ENCODE peak calls at places on chromosomes 3 and 15, in eight cellular contexts. Y is A673, R is BE2C, M is lung, K is esophagus squamous epithelium, P is tibial nerve, Q is nephron progenitor cell, D is kidney epithelial cell. U is an unnamed sample.

GRCh38 chr3:36972163-36972562 is 20.8 kb downstream of the EPM2AIP1 start:
- DNase-seq in M (no peak), R (no peak), D (no peak), Y (no peak), K (no peak), Q (no peak), P (no peak), U (no peak)

GRCh38 chr3:185653949-185654757 is 68.1 kb downstream of the SENP2 start:
- DNase-seq in P (no peak), R (no peak), Q (no peak), Y (no peak), D (no peak), M (no peak), K (no peak), U (no peak)

GRCh38 chr3:167483708-167484475 is 10.1 kb upstream of the SERPINI2 start:
- DNase-seq in Q (no peak), M (no peak), Y (no peak), R (no peak), K (no peak), P (no peak), D (no peak), U (no peak)

GRCh38 chr3:8739757-8740508 is 6.3 kb downstream of the CAV3 start:
- DNase-seq in R (no peak), P (no peak), M (no peak), Y (no peak), Q (no peak), D (peak), K (no peak), U (no peak)

GRCh38 chr3:178671261-178672191 is 135.3 kb downstream of the KCNMB2 start:
- DNase-seq in K (no peak), M (no peak), Q (no peak), P (no peak), Y (no peak), D (peak), R (no peak), U (no peak)

GRCh38 chr15:39511000-39511914 is 69.6 kb upstream of the THBS1 start:
- DNase-seq in K (no peak), R (peak), D (peak), Y (no peak), P (peak), Q (peak), M (no peak), U (no peak)

GRCh38 chr3:33440328-33440577 is at the start of gene UBP1:
- DNase-seq in P (peak), R (no peak), Y (no peak), D (no peak), M (no peak), K (no peak), Q (peak), U (no peak)

GRCh38 chr15:61827131-61827530 is 233.1 kb downstream of the VPS13C start:
- DNase-seq in Y (no peak), K (no peak), R (no peak), D (no peak), Q (no peak), P (no peak), M (no peak), U (no peak)

GRCh38 chr15:52392008-52392687 is 96.5 kb upstream of the MYO5C start:
- DNase-seq in Y (peak), M (no peak), R (no peak), P (no peak), K (no peak), D (peak), Q (no peak), U (no peak)

GRCh38 chr15:39598958-39599845 is 18.3 kb downstream of the THBS1 start:
- DNase-seq in Y (no peak), D (no peak), K (no peak), P (no peak), R (no peak), M (no peak), Q (no peak), U (no peak)

GRCh38 chr3:140898340-140899180 is 43.1 kb upstream of the SLC25A36 start:
- DNase-seq in Q (peak), K (no peak), M (no peak), P (no peak), Y (peak), R (peak), D (peak), U (no peak)

GRCh38 chr15:65371976-65372786 is 5.6 kb downstream of the IGDCC3 start:
- DNase-seq in D (no peak), K (no peak), R (no peak), Y (no peak), M (no peak), P (no peak), Q (no peak), U (no peak)

GRCh38 chr3:172148269-172148668 is 108.9 kb downstream of the FNDC3B start:
- DNase-seq in M (no peak), K (no peak), Q (no peak), D (no peak), Y (no peak), R (no peak), P (no peak), U (no peak)

GRCh38 chr3:60461199-60461598 is 790.1 kb downstream of the FHIT start:
- DNase-seq in Q (no peak), D (no peak), K (no peak), P (no peak), Y (no peak), M (no peak), R (no peak), U (no peak)

GRCh38 chr3:9246196-9246595 is 3.2 kb downstream of the SRGAP3 start:
- DNase-seq in Y (no peak), M (no peak), R (no peak), K (no peak), P (no peak), Q (no peak), D (no peak), U (no peak)

GRCh38 chr15:99956022-99956775 is 223.0 kb upstream of the LYSMD4 start:
- DNase-seq in P (no peak), M (no peak), Y (no peak), D (no peak), R (peak), K (no peak), Q (no peak), U (no peak)

GRCh38 chr3:156207802-156208685 is 87.7 kb downstream of the KCNAB1 start:
- DNase-seq in K (no peak), Y (no peak), R (no peak), M (no peak), Q (no peak), P (no peak), D (no peak), U (no peak)

GRCh38 chr3:10155123-10155472 is 9.6 kb upstream of the IRAK2 start:
- DNase-seq in P (no peak), K (no peak), Q (no peak), D (no peak), M (no peak), Y (no peak), R (no peak), U (no peak)

DNA sequence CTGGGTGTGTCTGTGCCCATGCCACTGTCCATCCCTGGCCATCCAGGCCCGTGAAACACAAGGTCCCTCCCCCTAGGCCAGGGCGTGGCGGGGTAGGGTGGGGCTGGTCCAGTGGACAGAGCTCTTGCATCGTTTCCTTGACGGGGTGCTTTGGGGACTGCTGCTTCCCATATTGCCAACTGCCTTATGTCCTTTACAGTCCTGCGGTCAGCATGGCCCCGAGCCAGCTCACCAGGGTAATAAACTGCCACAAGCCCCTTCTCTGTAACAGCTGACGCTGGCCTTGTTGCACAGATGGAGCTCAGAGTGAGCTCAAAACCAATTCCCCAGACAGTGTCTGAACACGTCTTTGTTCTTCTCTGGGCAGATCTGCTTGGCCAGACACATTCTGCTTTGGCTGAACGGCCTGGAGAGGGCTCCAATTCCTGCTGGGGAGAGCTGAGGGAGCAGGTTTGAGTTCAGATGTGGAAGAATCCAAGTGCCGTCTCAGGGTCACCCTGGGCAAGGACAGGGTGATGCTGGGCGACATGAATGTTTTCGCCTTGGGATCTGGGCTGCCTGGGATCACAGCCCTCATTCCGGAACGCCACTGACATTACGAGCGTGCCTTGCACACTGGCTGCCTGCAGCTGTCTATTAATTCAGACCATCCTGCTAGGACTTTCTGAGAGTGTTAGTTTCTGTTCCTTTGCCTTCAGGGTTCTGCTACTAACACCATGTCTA is 51.5 kb downstream of the RGMA start:
- DNase-seq in R (peak), P (peak), Y (no peak), Q (no peak), D (no peak), K (no peak), M (no peak), U (no peak)
- TF ChIP-seq CTCF in R (peak), P (no peak), Y (no peak), Q (no peak), D (peak), K (no peak), M (no peak), U (no peak)

DNA sequence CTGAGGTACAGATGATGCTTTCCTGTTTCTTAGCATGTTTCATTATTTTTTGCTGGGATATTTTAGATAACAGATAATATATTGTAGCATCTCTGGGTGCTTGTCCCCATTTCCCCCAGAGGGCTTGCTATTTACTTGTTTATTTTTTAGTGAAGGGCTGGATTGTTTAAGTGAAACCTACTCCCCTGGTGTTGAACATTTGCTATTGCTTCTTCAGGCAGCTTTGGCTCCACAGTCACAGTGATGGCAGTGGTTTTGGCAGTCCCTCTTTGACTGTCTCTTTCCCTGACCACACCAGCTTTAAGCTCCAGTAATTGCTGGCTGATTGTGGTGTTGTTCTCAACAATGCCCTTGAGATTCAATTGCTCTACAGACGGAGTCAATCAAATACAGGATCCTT is 128.9 kb downstream of the KLF13 start:
- DNase-seq in R (no peak), Q (no peak), P (no peak), M (no peak), Y (no peak), K (no peak), D (no peak), U (no peak)
- TF ChIP-seq CTCF in R (peak), Q (no peak), P (no peak), M (no peak), Y (no peak), K (no peak), D (no peak), U (peak)

GRCh38 chr3:134144694-134145093 is 106.0 kb downstream of the RYK start:
- DNase-seq in D (no peak), Q (no peak), M (no peak), Y (no peak), P (no peak), K (no peak), R (no peak), U (no peak)
- TF ChIP-seq CTCF in D (no peak), Q (no peak), M (no peak), Y (no peak), P (no peak), K (no peak), R (no peak), U (no peak)

GRCh38 chr15:57463360-57463759 is 87.1 kb downstream of the CGNL1 start:
- DNase-seq in M (no peak), Y (no peak), Q (no peak), K (no peak), D (no peak), R (no peak), P (no peak), U (no peak)

GRCh38 chr15:57464480-57464879 is 88.2 kb downstream of the CGNL1 start:
- DNase-seq in P (no peak), Q (no peak), R (no peak), K (no peak), M (no peak), Y (no peak), D (no peak), U (no peak)

GRCh38 chr15:57461541-57461940 is 85.2 kb downstream of the CGNL1 start:
- DNase-seq in Q (no peak), K (no peak), R (no peak), M (no peak), P (no peak), Y (no peak), D (no peak), U (no peak)

GRCh38 chr15:57460208-57460816 is 84.0 kb downstream of the CGNL1 start:
- DNase-seq in K (no peak), M (no peak), Y (peak), R (no peak), P (no peak), D (no peak), Q (no peak), U (no peak)

DNA sequence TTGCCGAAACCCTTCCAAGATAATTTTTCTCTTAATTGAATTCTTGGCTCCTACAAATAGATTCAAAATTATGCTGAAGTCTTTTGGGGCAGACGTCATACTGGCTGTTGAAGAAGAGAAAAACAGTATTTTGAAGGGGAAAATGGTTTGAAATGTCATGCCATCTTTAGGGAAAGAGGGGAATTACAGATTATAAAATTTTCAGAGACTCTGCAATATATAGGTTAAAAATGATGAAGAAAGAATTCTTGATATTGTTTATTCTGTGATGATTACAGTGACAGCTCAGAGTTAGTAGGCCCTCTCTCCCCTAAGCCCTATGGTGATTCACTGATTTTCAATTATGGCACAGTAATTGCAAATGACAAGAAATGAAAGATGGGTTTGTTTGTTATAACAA is 86.1 kb downstream of the CGNL1 start:
- DNase-seq in R (no peak), Q (no peak), M (no peak), P (no peak), D (no peak), K (no peak), Y (peak), U (no peak)
- TF ChIP-seq CTCF in R (peak), Q (no peak), M (no peak), P (no peak), D (peak), K (peak), Y (peak), U (peak)

U was measured in mesothelial cell of epicardium.